ENCODE peak calls at places on chromosomes 4 and X, in seven cellular contexts. J, B, I, Q, S, C and U are unnamed samples.
A peak's percentile ranks its signal among the peaks of the same experiment; 100 is the strongest.

GRCh38 chrX:48957477-48957826 is at the start of gene OTUD5:
- DNase-seq in I (no peak), C (peak; percentile 70), J (no peak), S (peak; percentile 94), B (no peak), Q (no peak), U (peak; percentile 79)

GRCh38 chr4:20764353-20764752 is 64.1 kb downstream of the PACRGL start:
- DNase-seq in I (no peak), B (no peak), Q (peak; percentile 6), C (no peak), J (peak; percentile 6), S (no peak), U (no peak)

GRCh38 chr4:173489514-173489913 is 40.5 kb downstream of the HAND2 start:
- DNase-seq in I (no peak), J (peak; percentile 59), S (no peak), B (no peak), C (no peak), Q (no peak), U (no peak)

GRCh38 chr4:186659936-186660335 is 63.7 kb downstream of the FAT1 start:
- DNase-seq in S (no peak), I (no peak), Q (no peak), B (no peak), J (no peak), C (no peak), U (no peak)

GRCh38 chrX:13285693-13286092 is 34.2 kb downstream of the ATXN3L start:
- DNase-seq in S (no peak), I (peak; percentile 80), Q (no peak), B (no peak), C (no peak), J (no peak), U (no peak)

GRCh38 chr4:54185871-54186270 is 43.2 kb upstream of the PDGFRA start:
- DNase-seq in J (no peak), I (no peak), Q (no peak), S (peak; percentile 33), B (no peak), C (no peak), U (no peak)

GRCh38 chr4:186920486-186920885 is 196.8 kb upstream of the FAT1 start:
- DNase-seq in B (no peak), C (no peak), J (peak; percentile 56), Q (no peak), I (no peak), S (no peak), U (no peak)

GRCh38 chrX:1873671-1874070 is 258.8 kb downstream of the ASMT start:
- DNase-seq in C (no peak), B (no peak), J (no peak), Q (no peak), I (no peak), S (no peak), U (no peak)

GRCh38 chrX:154040307-154040756 is 20.6 kb upstream of the IRAK1 start:
- DNase-seq in Q (no peak), I (no peak), J (peak; percentile 85), B (no peak), S (no peak), C (no peak), U (no peak)

GRCh38 chrX:110086162-110086915 is 83.4 kb downstream of the TMEM164 start:
- DNase-seq in C (no peak), Q (peak; percentile 73), S (no peak), J (peak; percentile 17), I (no peak), B (no peak), U (no peak)

GRCh38 chrX:110086916-110087484 is 84.1 kb downstream of the TMEM164 start:
- DNase-seq in B (peak; percentile 59), J (peak; percentile 90), I (peak; percentile 7), C (peak; percentile 8), Q (peak; percentile 90), S (no peak), U (no peak)

GRCh38 chrX:110081320-110081719 is 78.4 kb downstream of the TMEM164 start:
- DNase-seq in Q (no peak), S (no peak), B (no peak), C (no peak), I (no peak), J (no peak), U (no peak)

GRCh38 chrX:110081740-110082139 is 78.8 kb downstream of the TMEM164 start:
- DNase-seq in Q (peak; percentile 3), S (no peak), J (no peak), B (no peak), C (no peak), I (no peak), U (no peak)

GRCh38 chrX:110082156-110082555 is 79.2 kb downstream of the TMEM164 start:
- DNase-seq in C (no peak), B (no peak), I (no peak), J (peak; percentile 79), Q (peak; percentile 67), S (no peak), U (no peak)
- TF ChIP-seq EZH2phosphoT487 in C (no peak), B (no peak), I (no peak), J (no peak), Q (no peak), S (no peak), U (no peak)

GRCh38 chr4:119204898-119205297 is 7.6 kb upstream of the USP53 start:
- DNase-seq in S (no peak), Q (peak; percentile 32), B (no peak), C (no peak), J (no peak), I (no peak), U (no peak)

GRCh38 chr4:119205690-119206089 is 6.8 kb upstream of the USP53 start:
- DNase-seq in C (no peak), B (no peak), I (no peak), Q (no peak), S (no peak), J (no peak), U (no peak)

GRCh38 chr4:119207051-119207450 is 5.5 kb upstream of the USP53 start:
- DNase-seq in J (peak; percentile 53), Q (no peak), C (no peak), I (no peak), S (no peak), B (no peak), U (no peak)

GRCh38 chr4:119209077-119209476 is 3.4 kb upstream of the USP53 start:
- DNase-seq in B (peak; percentile 95), C (no peak), Q (peak; percentile 95), I (no peak), J (peak; percentile 95), S (no peak), U (no peak)

DNA sequence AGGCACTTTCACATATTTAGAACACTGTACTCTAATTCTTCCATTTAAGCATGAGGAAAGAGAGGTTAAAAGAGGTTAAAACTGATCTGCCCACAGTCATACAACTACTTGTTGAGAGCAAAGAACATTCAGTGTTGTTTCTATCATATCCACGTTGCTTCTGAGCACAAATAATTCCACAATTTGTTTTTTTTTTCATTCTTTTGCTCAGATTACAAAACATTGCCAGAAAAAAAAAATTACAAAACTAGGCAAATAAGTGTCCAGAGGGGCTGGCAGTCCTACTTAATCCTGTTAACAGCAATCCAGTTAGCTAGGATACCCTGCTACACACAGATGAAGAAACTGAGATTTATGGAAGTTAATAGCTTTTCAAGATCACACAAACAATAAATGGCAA is 6.3 kb upstream of the USP53 start:
- DNase-seq in Q (no peak), I (no peak), B (no peak), S (no peak), J (no peak), C (no peak), U (no peak)
- H2AFZ ChIP-seq in Q (no peak overlapping the region), I (no peak overlapping the region), B (no peak overlapping the region), S (no peak overlapping the region), J (peak overlapping the region; percentile 9), C (no peak overlapping the region), U (no peak overlapping the region)

DNA sequence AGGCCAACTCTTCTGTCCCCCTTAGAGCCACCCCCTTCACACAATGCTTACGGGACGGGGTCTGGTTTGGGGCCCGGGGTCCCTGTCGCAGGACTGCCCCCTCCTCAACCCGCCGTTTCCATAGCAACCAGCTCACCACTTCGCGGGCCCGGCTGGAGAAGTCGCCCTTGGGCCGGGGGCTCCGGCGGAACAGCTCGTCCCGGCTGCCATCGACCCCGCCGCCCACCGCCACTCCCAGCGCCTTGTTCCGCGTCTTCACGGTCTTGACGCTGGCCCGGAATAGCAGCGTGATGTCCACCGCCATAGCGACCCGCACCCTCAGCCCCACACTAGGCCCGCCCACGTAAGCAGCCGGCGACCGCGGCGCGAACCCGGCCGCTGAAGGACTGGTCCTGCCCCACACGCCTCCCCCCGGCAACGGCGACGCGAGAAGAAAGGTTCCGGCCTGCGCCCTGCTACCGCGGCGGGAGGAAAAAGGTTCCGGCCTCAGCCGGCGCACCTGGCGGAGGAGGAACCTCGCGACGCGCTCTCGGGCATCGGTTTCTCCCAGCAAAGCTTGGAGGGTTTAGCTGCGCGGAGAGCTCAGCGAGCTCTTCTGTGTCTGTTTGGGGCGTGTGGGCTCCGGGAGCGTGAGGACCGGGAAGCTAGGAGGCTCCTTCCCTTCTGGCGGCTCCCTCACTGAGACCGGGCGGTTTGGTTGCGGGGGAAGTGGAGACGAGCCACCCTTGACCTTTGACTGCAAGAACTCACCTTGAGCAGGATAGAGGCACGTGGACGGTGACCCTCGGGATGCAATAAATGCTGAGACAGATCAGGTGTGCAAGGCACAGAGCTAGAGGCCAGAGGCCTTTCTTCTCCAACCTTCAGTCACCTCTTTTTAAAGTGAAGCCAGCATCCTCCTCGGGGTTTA is at the start of gene STX18:
- DNase-seq in J (peak; percentile 89), S (peak; percentile 92), Q (peak; percentile 76), B (peak; percentile 74), C (peak; percentile 91), I (peak; percentile 93), U (peak; percentile 90)
- H3K79me2 ChIP-seq in J (peaks cover 58% of the 10 kb centered on the region), S (peaks cover 55% of the 10 kb centered on the region), Q (peaks cover 65% of the 10 kb centered on the region), B (peaks cover 62% of the 10 kb centered on the region), C (peaks cover 62% of the 10 kb centered on the region), I (peaks cover 52% of the 10 kb centered on the region), U (peaks cover 60% of the 10 kb centered on the region)

GRCh38 chrX:39487166-39488006 is 610.4 kb downstream of the BCOR start:
- DNase-seq in I (no peak), C (no peak), J (no peak), S (no peak), B (no peak), Q (no peak), U (no peak)

GRCh38 chrX:39497717-39498265 is 600.0 kb downstream of the BCOR start:
- DNase-seq in J (no peak), B (no peak), S (no peak), C (no peak), I (no peak), Q (no peak), U (no peak)

GRCh38 chrX:39491548-39492297 is 606.0 kb downstream of the BCOR start:
- DNase-seq in B (no peak), S (no peak), I (no peak), Q (no peak), C (no peak), J (no peak), U (peak; percentile 11)

GRCh38 chrX:39493168-39493567 is 604.6 kb downstream of the BCOR start:
- DNase-seq in B (no peak), Q (no peak), J (no peak), I (no peak), S (no peak), C (no peak), U (no peak)

DNA sequence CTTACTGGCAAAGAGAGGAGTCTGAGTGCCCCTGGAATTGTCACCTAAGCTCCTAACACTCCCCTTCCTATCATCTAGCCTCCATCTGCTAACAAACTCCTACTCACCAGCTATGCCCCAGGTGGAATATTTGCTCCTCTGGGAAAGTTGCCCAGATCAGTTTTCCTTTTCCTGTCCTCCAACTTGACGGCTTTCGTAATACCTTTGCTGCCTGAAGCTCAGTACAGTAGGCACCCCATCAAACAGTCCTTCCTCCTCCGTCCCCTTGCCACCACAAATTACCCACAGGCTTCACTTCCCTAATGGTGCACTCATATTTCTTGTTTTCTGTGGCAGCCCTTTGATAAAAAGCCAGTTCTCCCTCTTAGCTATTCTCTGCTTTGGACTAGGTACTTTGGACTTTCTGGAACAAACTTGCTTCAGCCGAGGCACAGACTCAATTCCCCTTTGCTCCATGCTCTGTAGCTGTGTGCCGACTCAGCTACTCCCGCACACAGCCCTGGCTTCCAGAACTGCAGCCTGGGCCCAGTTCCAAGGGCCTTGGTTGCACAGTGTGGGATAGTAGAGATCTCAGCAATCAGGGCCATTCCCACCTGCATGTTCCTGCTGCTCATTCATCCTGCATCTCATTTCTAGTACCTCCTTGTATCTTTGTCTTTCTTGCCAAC is 605.1 kb downstream of the BCOR start:
- DNase-seq in C (no peak), Q (no peak), I (no peak), B (no peak), S (no peak), J (no peak), U (no peak)
- TF ChIP-seq EZH2phosphoT487 in C (no peak), Q (no peak), I (no peak), B (no peak), S (no peak), J (no peak), U (no peak)